ENCODE peak calls at places on chromosomes 11 and 22, in six cellular contexts. One of them, this sample, is unnamed.

GRCh38 chr11:69434341-69434960 is 47.0 kb upstream of the LINC01488 start:
- DNase-seq in AG10803: no peak
- DNase-seq in H1: no peak
- DNase-seq in stomach: no peak
- DNase-seq in prostate gland: no peak
- DNase-seq in coronary artery: no peak
- DNase-seq in this sample: no peak

GRCh38 chr22:35727436-35727835 is 9.8 kb downstream of the APOL5 start:
- DNase-seq in coronary artery: no peak
- DNase-seq in H1: no peak
- DNase-seq in stomach: peak
- DNase-seq in prostate gland: no peak
- DNase-seq in AG10803: no peak
- DNase-seq in this sample: no peak

GRCh38 chr11:33910261-33910959 is 18.5 kb upstream of the LMO2 start:
- DNase-seq in prostate gland: no peak
- DNase-seq in coronary artery: no peak
- DNase-seq in H1: no peak
- DNase-seq in AG10803: peak
- DNase-seq in stomach: no peak
- DNase-seq in this sample: no peak

GRCh38 chr11:111737877-111738205 is 28.3 kb downstream of the PPP2R1B start:
- DNase-seq in prostate gland: no peak
- DNase-seq in AG10803: peak
- DNase-seq in coronary artery: no peak
- DNase-seq in H1: no peak
- DNase-seq in stomach: no peak
- DNase-seq in this sample: no peak

GRCh38 chr11:625636-626319 is 1.0 kb upstream of the CDHR5 start:
- DNase-seq in coronary artery: no peak
- DNase-seq in H1: no peak
- DNase-seq in AG10803: no peak
- DNase-seq in stomach: no peak
- DNase-seq in prostate gland: no peak
- DNase-seq in this sample: no peak

GRCh38 chr22:25853902-25854301 is 111.9 kb downstream of the MYO18B start:
- DNase-seq in prostate gland: no peak
- DNase-seq in stomach: no peak
- DNase-seq in AG10803: no peak
- DNase-seq in coronary artery: no peak
- DNase-seq in H1: no peak
- DNase-seq in this sample: no peak

GRCh38 chr22:40668611-40669390 is 10.5 kb upstream of the MCHR1 start:
- DNase-seq in AG10803: peak
- DNase-seq in stomach: no peak
- DNase-seq in coronary artery: no peak
- DNase-seq in H1: no peak
- DNase-seq in prostate gland: no peak
- DNase-seq in this sample: no peak

GRCh38 chr11:15967166-15967565 is 389.2 kb downstream of the SOX6 start:
- DNase-seq in stomach: no peak
- DNase-seq in AG10803: no peak
- DNase-seq in coronary artery: no peak
- DNase-seq in H1: no peak
- DNase-seq in prostate gland: peak
- DNase-seq in this sample: no peak

GRCh38 chr11:64359712-64360402 is 895 bp downstream of the RPS6KA4 start:
- DNase-seq in AG10803: no peak
- DNase-seq in H1: no peak
- DNase-seq in coronary artery: no peak
- DNase-seq in prostate gland: no peak
- DNase-seq in stomach: peak
- DNase-seq in this sample: no peak

GRCh38 chr11:66419825-66420224 is 1.0 kb upstream of the NPAS4 start:
- DNase-seq in H1: no peak
- DNase-seq in stomach: no peak
- DNase-seq in prostate gland: no peak
- DNase-seq in coronary artery: no peak
- DNase-seq in AG10803: no peak
- DNase-seq in this sample: no peak

GRCh38 chr11:67408437-67409200 is 4.7 kb downstream of the TBC1D10C start:
- DNase-seq in H1: no peak
- DNase-seq in stomach: no peak
- DNase-seq in prostate gland: no peak
- DNase-seq in AG10803: no peak
- DNase-seq in coronary artery: no peak
- DNase-seq in this sample: no peak

GRCh38 chr11:17978553-17979287 is 34.1 kb downstream of the SERGEF start:
- DNase-seq in coronary artery: no peak
- DNase-seq in H1: no peak
- DNase-seq in AG10803: peak
- DNase-seq in prostate gland: peak
- DNase-seq in stomach: peak
- DNase-seq in this sample: no peak

GRCh38 chr11:57358543-57358961 is 20.4 kb downstream of the P2RX3 start:
- DNase-seq in H1: no peak
- DNase-seq in prostate gland: no peak
- DNase-seq in stomach: no peak
- DNase-seq in coronary artery: no peak
- DNase-seq in AG10803: no peak
- DNase-seq in this sample: no peak

GRCh38 chr22:45896153-45896951 is 80.6 kb downstream of the WNT7B start:
- DNase-seq in coronary artery: no peak
- DNase-seq in H1: no peak
- DNase-seq in prostate gland: peak
- DNase-seq in stomach: no peak
- DNase-seq in AG10803: no peak
- DNase-seq in this sample: no peak

GRCh38 chr11:119512373-119512772 is 89.4 kb upstream of the THY1 start:
- DNase-seq in AG10803: no peak
- DNase-seq in H1: no peak
- DNase-seq in stomach: no peak
- DNase-seq in prostate gland: no peak
- DNase-seq in coronary artery: no peak
- DNase-seq in this sample: no peak

GRCh38 chr11:94297967-94298576 is 6.3 kb upstream of the IZUMO1R start:
- DNase-seq in H1: no peak
- DNase-seq in coronary artery: no peak
- DNase-seq in AG10803: no peak
- DNase-seq in stomach: no peak
- DNase-seq in prostate gland: no peak
- DNase-seq in this sample: no peak

GRCh38 chr11:44760917-44761545 is 34.3 kb downstream of the TSPAN18 start:
- DNase-seq in coronary artery: peak
- DNase-seq in AG10803: peak
- DNase-seq in H1: peak
- DNase-seq in prostate gland: no peak
- DNase-seq in stomach: peak
- DNase-seq in this sample: no peak

GRCh38 chr22:46972901-46973831 is 210.7 kb downstream of the TBC1D22A start:
- DNase-seq in coronary artery: peak
- DNase-seq in prostate gland: no peak
- DNase-seq in H1: no peak
- DNase-seq in AG10803: peak
- DNase-seq in stomach: no peak
- DNase-seq in this sample: no peak

GRCh38 chr11:88709567-88709966 is 356.2 kb downstream of the GRM5 start:
- DNase-seq in coronary artery: no peak
- DNase-seq in AG10803: no peak
- DNase-seq in H1: no peak
- DNase-seq in stomach: no peak
- DNase-seq in prostate gland: no peak
- DNase-seq in this sample: no peak

GRCh38 chr11:86637976-86638375 is 34.4 kb downstream of the ME3 start:
- DNase-seq in AG10803: no peak
- DNase-seq in coronary artery: no peak
- DNase-seq in prostate gland: no peak
- DNase-seq in stomach: no peak
- DNase-seq in H1: no peak
- DNase-seq in this sample: no peak

GRCh38 chr22:27317961-27318360 is 483.6 kb downstream of the MN1 start:
- DNase-seq in AG10803: peak
- DNase-seq in coronary artery: no peak
- DNase-seq in stomach: no peak
- DNase-seq in prostate gland: no peak
- DNase-seq in H1: no peak
- DNase-seq in this sample: no peak

GRCh38 chr11:111631034-111631665 is 28.9 kb downstream of the SIK2 start:
- DNase-seq in prostate gland: no peak
- DNase-seq in coronary artery: no peak
- DNase-seq in stomach: no peak
- DNase-seq in AG10803: no peak
- DNase-seq in H1: no peak
- DNase-seq in this sample: no peak

GRCh38 chr11:44949160-44950035 is 1.3 kb downstream of the TP53I11 start:
- DNase-seq in prostate gland: peak
- DNase-seq in stomach: no peak
- DNase-seq in H1: no peak
- DNase-seq in coronary artery: no peak
- DNase-seq in AG10803: peak
- DNase-seq in this sample: no peak

GRCh38 chr22:20013382-20013871 is 3.2 kb downstream of the ARVCF start:
- DNase-seq in coronary artery: no peak
- DNase-seq in H1: peak
- DNase-seq in stomach: peak
- DNase-seq in AG10803: peak
- DNase-seq in prostate gland: no peak
- DNase-seq in this sample: no peak

GRCh38 chr11:113273720-113274119 is 40.7 kb upstream of the TTC12 start:
- DNase-seq in coronary artery: no peak
- DNase-seq in H1: no peak
- DNase-seq in stomach: no peak
- DNase-seq in AG10803: no peak
- DNase-seq in prostate gland: no peak
- DNase-seq in this sample: no peak

DNA sequence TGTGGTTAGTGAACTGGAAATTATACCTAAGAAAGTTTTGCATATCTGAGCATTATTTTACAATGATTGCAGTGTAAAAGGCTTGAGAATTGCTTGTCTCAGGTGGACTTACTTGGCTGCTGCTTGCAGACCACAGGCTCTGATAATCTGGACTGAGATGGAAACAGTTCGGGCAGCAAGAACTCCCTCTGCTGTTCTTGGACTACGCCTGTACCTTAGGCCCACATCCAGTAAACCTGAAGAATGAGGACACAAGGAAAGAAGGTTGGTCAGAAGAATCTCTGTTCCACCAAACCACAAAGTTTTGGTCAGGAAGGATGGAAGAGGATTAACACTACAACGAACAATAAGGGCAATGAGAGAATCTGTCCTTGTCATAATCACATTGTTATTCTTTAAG is 80.1 kb downstream of the C2CD3 start:
- DNase-seq in coronary artery: no peak
- DNase-seq in stomach: no peak
- DNase-seq in AG10803: no peak
- DNase-seq in H1: no peak
- DNase-seq in prostate gland: no peak
- DNase-seq in this sample: no peak
- TF ChIP-seq CTCF in coronary artery: no peak
- TF ChIP-seq CTCF in stomach: no peak
- TF ChIP-seq CTCF in AG10803: peak
- TF ChIP-seq CTCF in H1: no peak
- TF ChIP-seq CTCF in prostate gland: no peak
- TF ChIP-seq CTCF in this sample: no peak

GRCh38 chr22:24157783-24158170 is 23.5 kb upstream of the SUSD2 start:
- DNase-seq in H1: no peak
- DNase-seq in AG10803: no peak
- DNase-seq in coronary artery: peak
- DNase-seq in stomach: no peak
- DNase-seq in prostate gland: no peak
- DNase-seq in this sample: no peak
- H3K4me3 ChIP-seq in H1: no peak
- H3K4me3 ChIP-seq in AG10803: no peak
- H3K4me3 ChIP-seq in coronary artery: peak
- H3K4me3 ChIP-seq in stomach: peak
- H3K4me3 ChIP-seq in prostate gland: no peak
- H3K4me3 ChIP-seq in this sample: peak

GRCh38 chr11:11146830-11147229 is 206.2 kb downstream of the CSNK2A3 start:
- DNase-seq in stomach: no peak
- DNase-seq in coronary artery: no peak
- DNase-seq in prostate gland: no peak
- DNase-seq in AG10803: no peak
- DNase-seq in H1: no peak
- DNase-seq in this sample: no peak

GRCh38 chr11:11143849-11144248 is 209.2 kb downstream of the CSNK2A3 start:
- DNase-seq in H1: no peak
- DNase-seq in AG10803: no peak
- DNase-seq in stomach: no peak
- DNase-seq in prostate gland: no peak
- DNase-seq in coronary artery: no peak
- DNase-seq in this sample: no peak

GRCh38 chr11:11149671-11150459 is 203.2 kb downstream of the CSNK2A3 start:
- DNase-seq in H1: no peak
- DNase-seq in stomach: no peak
- DNase-seq in coronary artery: no peak
- DNase-seq in AG10803: no peak
- DNase-seq in prostate gland: no peak
- DNase-seq in this sample: no peak

GRCh38 chr11:11148598-11148997 is 204.5 kb downstream of the CSNK2A3 start:
- DNase-seq in prostate gland: no peak
- DNase-seq in stomach: no peak
- DNase-seq in coronary artery: no peak
- DNase-seq in AG10803: no peak
- DNase-seq in H1: no peak
- DNase-seq in this sample: no peak

DNA sequence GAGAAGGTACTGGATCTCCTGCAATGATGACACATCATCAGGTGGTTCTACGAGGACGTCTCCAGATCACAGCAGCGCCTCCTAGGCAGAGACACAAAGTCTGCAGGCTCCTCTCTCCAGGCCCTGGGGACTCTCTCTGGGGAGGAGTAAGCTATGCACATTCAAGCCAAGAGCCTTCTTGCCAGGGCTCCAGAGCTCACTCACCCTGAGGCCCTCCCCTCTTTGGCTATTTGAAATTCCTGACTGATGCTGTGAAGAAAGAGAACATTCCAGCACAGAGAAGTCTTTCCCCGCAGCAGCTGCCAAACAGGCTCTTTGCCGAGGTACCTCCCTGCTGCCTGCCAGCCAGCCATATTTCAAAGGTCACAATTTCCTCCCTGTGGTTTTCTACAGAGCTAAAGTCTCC is 204.9 kb downstream of the CSNK2A3 start:
- DNase-seq in AG10803: peak
- DNase-seq in prostate gland: peak
- DNase-seq in stomach: no peak
- DNase-seq in H1: peak
- DNase-seq in coronary artery: peak
- DNase-seq in this sample: no peak
- TF ChIP-seq CTCF in AG10803: peak
- TF ChIP-seq CTCF in prostate gland: no peak
- TF ChIP-seq CTCF in stomach: no peak
- TF ChIP-seq CTCF in H1: peak
- TF ChIP-seq CTCF in coronary artery: no peak
- TF ChIP-seq CTCF in this sample: peak

DNA sequence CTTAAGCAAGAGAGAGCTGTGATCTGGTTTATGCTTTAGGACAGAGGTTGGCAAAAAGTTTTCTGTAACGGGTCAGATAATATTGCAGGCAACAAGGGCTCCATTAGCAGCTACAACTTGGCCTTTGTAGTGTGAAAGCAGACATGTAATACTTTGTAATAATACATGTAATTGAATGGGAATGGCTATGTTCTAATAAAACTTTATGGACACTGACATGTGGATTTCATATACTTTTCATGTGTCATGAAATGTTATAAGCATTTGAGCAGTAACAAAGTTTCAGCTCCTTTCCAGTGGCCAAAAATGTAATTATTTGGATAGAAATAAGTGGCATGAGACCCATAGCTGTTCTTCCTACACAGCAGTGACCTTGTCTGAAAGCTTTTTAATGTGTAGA is 3.1 kb downstream of the DYNC2H1 start:
- DNase-seq in prostate gland: no peak
- DNase-seq in AG10803: no peak
- DNase-seq in stomach: no peak
- DNase-seq in coronary artery: no peak
- DNase-seq in H1: no peak
- DNase-seq in this sample: no peak
- H3K4me3 ChIP-seq in prostate gland: no peak
- H3K4me3 ChIP-seq in AG10803: no peak
- H3K4me3 ChIP-seq in stomach: no peak
- H3K4me3 ChIP-seq in coronary artery: no peak
- H3K4me3 ChIP-seq in H1: no peak
- H3K4me3 ChIP-seq in this sample: no peak

This sample was measured in esophagus squamous epithelium.